ENCODE peak calls at places on chromosome 5, in eight cellular contexts. One of them, this sample, is unnamed.

GRCh38 chr5:132776077-132776931 is 735 bp downstream of the SEPTIN8 start:
- DNase-seq in astrocyte of the spinal cord: no peak
- DNase-seq in GM12865: no peak
- DNase-seq in heart left ventricle: no peak
- DNase-seq in bronchial epithelial cell: no peak
- DNase-seq in WERI-Rb-1: peak; percentile 66
- DNase-seq in sigmoid colon: peak; percentile 71
- DNase-seq in GM13977: no peak
- DNase-seq in this sample: peak; percentile 67

GRCh38 chr5:138502121-138502520 is 36.8 kb downstream of the EGR1 start:
- DNase-seq in astrocyte of the spinal cord: no peak
- DNase-seq in GM12865: no peak
- DNase-seq in heart left ventricle: no peak
- DNase-seq in bronchial epithelial cell: peak; percentile 73
- DNase-seq in WERI-Rb-1: no peak
- DNase-seq in sigmoid colon: no peak
- DNase-seq in GM13977: no peak
- DNase-seq in this sample: no peak

GRCh38 chr5:15691536-15691935 is 191.6 kb downstream of the FBXL7 start:
- DNase-seq in astrocyte of the spinal cord: peak; percentile 61
- DNase-seq in GM12865: no peak
- DNase-seq in heart left ventricle: no peak
- DNase-seq in bronchial epithelial cell: no peak
- DNase-seq in WERI-Rb-1: no peak
- DNase-seq in sigmoid colon: no peak
- DNase-seq in GM13977: no peak
- DNase-seq in this sample: no peak

GRCh38 chr5:34982823-34983222 is 53.5 kb downstream of the DNAJC21 start:
- DNase-seq in astrocyte of the spinal cord: no peak
- DNase-seq in GM12865: no peak
- DNase-seq in heart left ventricle: no peak
- DNase-seq in bronchial epithelial cell: no peak
- DNase-seq in WERI-Rb-1: peak; percentile 18
- DNase-seq in sigmoid colon: no peak
- DNase-seq in GM13977: no peak
- DNase-seq in this sample: no peak

GRCh38 chr5:80191991-80192398 is 63.9 kb downstream of the SERINC5 start:
- DNase-seq in astrocyte of the spinal cord: no peak
- DNase-seq in GM12865: no peak
- DNase-seq in heart left ventricle: peak; percentile 73
- DNase-seq in bronchial epithelial cell: no peak
- DNase-seq in WERI-Rb-1: no peak
- DNase-seq in sigmoid colon: peak; percentile 66
- DNase-seq in GM13977: no peak
- DNase-seq in this sample: no peak

GRCh38 chr5:2750026-2750757 is 1.3 kb downstream of the IRX2 start:
- DNase-seq in astrocyte of the spinal cord: peak; percentile 43
- DNase-seq in GM12865: no peak
- DNase-seq in heart left ventricle: no peak
- DNase-seq in bronchial epithelial cell: no peak
- DNase-seq in WERI-Rb-1: no peak
- DNase-seq in sigmoid colon: no peak
- DNase-seq in GM13977: no peak
- DNase-seq in this sample: no peak

GRCh38 chr5:151123897-151124751 is 33.5 kb downstream of the ANXA6 start:
- DNase-seq in astrocyte of the spinal cord: peak; percentile 32
- DNase-seq in GM12865: peak; percentile 91
- DNase-seq in heart left ventricle: peak; percentile 69
- DNase-seq in bronchial epithelial cell: peak; percentile 20
- DNase-seq in WERI-Rb-1: no peak
- DNase-seq in sigmoid colon: peak; percentile 82
- DNase-seq in GM13977: peak; percentile 84
- DNase-seq in this sample: no peak

GRCh38 chr5:145830594-145830993 is 4.5 kb downstream of the PRELID2 start:
- DNase-seq in astrocyte of the spinal cord: peak; percentile 50
- DNase-seq in GM12865: no peak
- DNase-seq in heart left ventricle: no peak
- DNase-seq in bronchial epithelial cell: no peak
- DNase-seq in WERI-Rb-1: no peak
- DNase-seq in sigmoid colon: no peak
- DNase-seq in GM13977: no peak
- DNase-seq in this sample: no peak

GRCh38 chr5:158953929-158954534 is 145.7 kb downstream of the EBF1 start:
- DNase-seq in astrocyte of the spinal cord: no peak
- DNase-seq in GM12865: peak; percentile 95
- DNase-seq in heart left ventricle: no peak
- DNase-seq in bronchial epithelial cell: no peak
- DNase-seq in WERI-Rb-1: no peak
- DNase-seq in sigmoid colon: no peak
- DNase-seq in GM13977: peak; percentile 57
- DNase-seq in this sample: no peak

GRCh38 chr5:88889165-88890069 is 6.4 kb upstream of the MEF2C start:
- DNase-seq in astrocyte of the spinal cord: peak; percentile 62
- DNase-seq in GM12865: peak; percentile 86
- DNase-seq in heart left ventricle: peak; percentile 84
- DNase-seq in bronchial epithelial cell: no peak
- DNase-seq in WERI-Rb-1: no peak
- DNase-seq in sigmoid colon: peak; percentile 86
- DNase-seq in GM13977: peak; percentile 43
- DNase-seq in this sample: peak; percentile 84

GRCh38 chr5:89457411-89458329 is 574.7 kb upstream of the MEF2C start:
- DNase-seq in astrocyte of the spinal cord: peak; percentile 83
- DNase-seq in GM12865: no peak
- DNase-seq in heart left ventricle: no peak
- DNase-seq in bronchial epithelial cell: peak; percentile 81
- DNase-seq in WERI-Rb-1: no peak
- DNase-seq in sigmoid colon: peak; percentile 69
- DNase-seq in GM13977: no peak
- DNase-seq in this sample: no peak

GRCh38 chr5:58261605-58262004 is 198.3 kb downstream of the PLK2 start:
- DNase-seq in astrocyte of the spinal cord: no peak
- DNase-seq in GM12865: no peak
- DNase-seq in heart left ventricle: no peak
- DNase-seq in bronchial epithelial cell: peak; percentile 38
- DNase-seq in WERI-Rb-1: no peak
- DNase-seq in sigmoid colon: no peak
- DNase-seq in GM13977: no peak
- DNase-seq in this sample: no peak

GRCh38 chr5:26847041-26847736 is 191.2 kb downstream of the CDH9 start:
- DNase-seq in astrocyte of the spinal cord: no peak
- DNase-seq in GM12865: no peak
- DNase-seq in heart left ventricle: no peak
- DNase-seq in bronchial epithelial cell: no peak
- DNase-seq in WERI-Rb-1: no peak
- DNase-seq in sigmoid colon: no peak
- DNase-seq in GM13977: no peak
- DNase-seq in this sample: no peak

GRCh38 chr5:66807743-66808142 is 211.6 kb downstream of the MAST4 start:
- DNase-seq in astrocyte of the spinal cord: peak; percentile 60
- DNase-seq in GM12865: no peak
- DNase-seq in heart left ventricle: no peak
- DNase-seq in bronchial epithelial cell: peak; percentile 86
- DNase-seq in WERI-Rb-1: peak; percentile 52
- DNase-seq in sigmoid colon: no peak
- DNase-seq in GM13977: no peak
- DNase-seq in this sample: no peak

GRCh38 chr5:19314840-19315239 is 673.2 kb downstream of the CDH18 start:
- DNase-seq in astrocyte of the spinal cord: peak; percentile 59
- DNase-seq in GM12865: no peak
- DNase-seq in heart left ventricle: no peak
- DNase-seq in bronchial epithelial cell: peak; percentile 89
- DNase-seq in WERI-Rb-1: no peak
- DNase-seq in sigmoid colon: no peak
- DNase-seq in GM13977: no peak
- DNase-seq in this sample: peak; percentile 28

GRCh38 chr5:114305402-114306207 is 56.3 kb upstream of the KCNN2 start:
- DNase-seq in astrocyte of the spinal cord: peak; percentile 32
- DNase-seq in GM12865: peak; percentile 25
- DNase-seq in heart left ventricle: no peak
- DNase-seq in bronchial epithelial cell: peak; percentile 7
- DNase-seq in WERI-Rb-1: no peak
- DNase-seq in sigmoid colon: no peak
- DNase-seq in GM13977: peak; percentile 6
- DNase-seq in this sample: no peak

GRCh38 chr5:76788362-76788761 is 30.5 kb upstream of the F2RL1 start:
- DNase-seq in astrocyte of the spinal cord: no peak
- DNase-seq in GM12865: no peak
- DNase-seq in heart left ventricle: no peak
- DNase-seq in bronchial epithelial cell: no peak
- DNase-seq in WERI-Rb-1: no peak
- DNase-seq in sigmoid colon: no peak
- DNase-seq in GM13977: no peak
- DNase-seq in this sample: no peak

GRCh38 chr5:95808686-95809413 is 13.7 kb downstream of the GLRX start:
- DNase-seq in astrocyte of the spinal cord: peak; percentile 29
- DNase-seq in GM12865: peak; percentile 98
- DNase-seq in heart left ventricle: peak; percentile 88
- DNase-seq in bronchial epithelial cell: no peak
- DNase-seq in WERI-Rb-1: no peak
- DNase-seq in sigmoid colon: peak; percentile 95
- DNase-seq in GM13977: peak; percentile 81
- DNase-seq in this sample: peak; percentile 81

GRCh38 chr5:11075010-11075860 is 314.2 kb upstream of the DAP start:
- DNase-seq in astrocyte of the spinal cord: no peak
- DNase-seq in GM12865: no peak
- DNase-seq in heart left ventricle: no peak
- DNase-seq in bronchial epithelial cell: no peak
- DNase-seq in WERI-Rb-1: peak; percentile 48
- DNase-seq in sigmoid colon: no peak
- DNase-seq in GM13977: no peak
- DNase-seq in this sample: no peak

GRCh38 chr5:138725153-138725884 is 27.9 kb upstream of the CTNNA1 start:
- DNase-seq in astrocyte of the spinal cord: peak; percentile 50
- DNase-seq in GM12865: peak; percentile 23
- DNase-seq in heart left ventricle: no peak
- DNase-seq in bronchial epithelial cell: peak; percentile 97
- DNase-seq in WERI-Rb-1: peak; percentile 33
- DNase-seq in sigmoid colon: peak; percentile 89
- DNase-seq in GM13977: no peak
- DNase-seq in this sample: peak; percentile 26

GRCh38 chr5:149114403-149115312 is 26.6 kb upstream of the ABLIM3 start:
- DNase-seq in astrocyte of the spinal cord: peak; percentile 81
- DNase-seq in GM12865: peak; percentile 56
- DNase-seq in heart left ventricle: peak; percentile 55
- DNase-seq in bronchial epithelial cell: peak; percentile 80
- DNase-seq in WERI-Rb-1: peak; percentile 48
- DNase-seq in sigmoid colon: peak; percentile 68
- DNase-seq in GM13977: no peak
- DNase-seq in this sample: no peak

DNA sequence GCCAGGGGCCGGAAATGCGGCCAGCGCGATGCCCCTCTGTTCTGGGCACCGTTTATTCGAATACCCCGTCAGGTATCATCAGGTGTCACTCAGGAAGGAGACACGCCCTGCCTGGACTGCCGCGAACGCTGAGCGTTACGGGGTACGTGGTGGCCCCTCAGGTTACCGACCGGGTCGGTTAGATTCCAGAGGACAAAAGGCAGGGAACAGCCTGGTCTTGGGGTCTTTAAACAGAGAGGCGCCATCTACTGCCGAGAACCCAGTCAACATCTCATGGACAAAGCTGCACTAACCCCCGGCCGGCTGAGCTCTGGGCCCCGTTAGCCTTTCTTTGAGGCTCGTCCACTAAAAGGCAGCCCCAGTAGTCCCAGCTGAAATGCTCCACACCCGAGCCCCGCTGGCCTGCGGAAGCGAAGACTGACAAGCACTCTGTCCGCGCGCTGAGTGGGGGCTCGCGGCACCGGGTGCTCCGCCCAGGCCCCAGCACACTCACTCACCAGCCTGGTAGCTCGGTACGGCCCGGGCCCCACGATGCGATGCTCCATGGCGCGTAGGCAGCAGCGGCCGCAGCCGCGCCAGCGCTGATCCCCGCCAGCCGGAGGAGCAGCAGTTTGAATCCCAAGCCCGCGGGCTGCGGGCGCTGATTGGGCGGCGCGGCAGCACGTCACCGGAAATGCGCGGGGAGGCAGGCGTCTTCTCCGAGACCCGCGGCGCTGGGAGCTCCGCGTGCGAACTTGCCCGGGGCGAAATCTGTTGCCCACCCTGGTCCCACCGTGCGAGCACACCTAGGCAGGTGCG is at the start of gene DEPDC1B:
- DNase-seq in astrocyte of the spinal cord: peak; percentile 91
- DNase-seq in GM12865: peak; percentile 94
- DNase-seq in heart left ventricle: peak; percentile 93
- DNase-seq in bronchial epithelial cell: peak; percentile 76
- DNase-seq in WERI-Rb-1: peak; percentile 93
- DNase-seq in sigmoid colon: peak; percentile 90
- DNase-seq in GM13977: peak; percentile 90
- DNase-seq in this sample: peak; percentile 54
- TF ChIP-seq CTCF in astrocyte of the spinal cord: peak; percentile 58
- TF ChIP-seq CTCF in GM12865: peak; percentile 31
- TF ChIP-seq CTCF in heart left ventricle: peak; percentile 7
- TF ChIP-seq CTCF in bronchial epithelial cell: no peak
- TF ChIP-seq CTCF in WERI-Rb-1: peak; percentile 50
- TF ChIP-seq CTCF in sigmoid colon: no peak
- TF ChIP-seq CTCF in GM13977: peak; percentile 44
- TF ChIP-seq CTCF in this sample: no peak

GRCh38 chr5:14247054-14247386 is 103.9 kb downstream of the TRIO start:
- DNase-seq in astrocyte of the spinal cord: no peak
- DNase-seq in GM12865: no peak
- DNase-seq in heart left ventricle: no peak
- DNase-seq in bronchial epithelial cell: no peak
- DNase-seq in WERI-Rb-1: no peak
- DNase-seq in sigmoid colon: no peak
- DNase-seq in GM13977: no peak
- DNase-seq in this sample: no peak
- TF ChIP-seq CTCF in astrocyte of the spinal cord: no peak
- TF ChIP-seq CTCF in GM12865: no peak
- TF ChIP-seq CTCF in heart left ventricle: no peak
- TF ChIP-seq CTCF in bronchial epithelial cell: no peak
- TF ChIP-seq CTCF in WERI-Rb-1: peak; percentile 28
- TF ChIP-seq CTCF in sigmoid colon: no peak
- TF ChIP-seq CTCF in GM13977: no peak
- TF ChIP-seq CTCF in this sample: no peak

DNA sequence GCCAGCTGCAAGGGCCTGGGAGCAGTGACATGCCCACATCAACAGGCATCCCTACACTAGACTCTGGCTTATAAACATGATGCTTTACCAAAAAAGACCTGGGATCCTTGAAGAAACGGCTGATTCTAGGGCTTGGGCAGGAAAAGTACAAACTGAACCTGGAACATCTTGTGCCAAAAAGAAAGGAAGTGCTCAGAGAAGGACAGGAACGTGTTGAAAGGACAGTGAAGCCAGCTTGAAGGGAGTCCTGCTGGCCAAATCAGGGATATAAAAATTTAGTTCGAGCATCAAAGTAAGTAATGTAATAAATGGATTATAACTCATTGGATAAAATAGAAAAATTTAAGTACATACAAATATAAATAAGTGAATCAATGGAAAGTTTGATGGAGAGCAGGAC is 58.1 kb downstream of the ALDH7A1 start:
- DNase-seq in astrocyte of the spinal cord: no peak
- DNase-seq in GM12865: no peak
- DNase-seq in heart left ventricle: no peak
- DNase-seq in bronchial epithelial cell: no peak
- DNase-seq in WERI-Rb-1: no peak
- DNase-seq in sigmoid colon: no peak
- DNase-seq in GM13977: no peak
- DNase-seq in this sample: no peak
- TF ChIP-seq CTCF in astrocyte of the spinal cord: peak; percentile 8
- TF ChIP-seq CTCF in GM12865: no peak
- TF ChIP-seq CTCF in heart left ventricle: no peak
- TF ChIP-seq CTCF in bronchial epithelial cell: no peak
- TF ChIP-seq CTCF in WERI-Rb-1: no peak
- TF ChIP-seq CTCF in sigmoid colon: no peak
- TF ChIP-seq CTCF in GM13977: no peak
- TF ChIP-seq CTCF in this sample: no peak

GRCh38 chr5:153711755-153712154 is 221.3 kb downstream of the GRIA1 start:
- DNase-seq in astrocyte of the spinal cord: no peak
- DNase-seq in GM12865: no peak
- DNase-seq in heart left ventricle: no peak
- DNase-seq in bronchial epithelial cell: peak; percentile 15
- DNase-seq in WERI-Rb-1: no peak
- DNase-seq in sigmoid colon: no peak
- DNase-seq in GM13977: no peak
- DNase-seq in this sample: no peak
- TF ChIP-seq CTCF in astrocyte of the spinal cord: peak; percentile 28
- TF ChIP-seq CTCF in GM12865: no peak
- TF ChIP-seq CTCF in heart left ventricle: peak; percentile 40
- TF ChIP-seq CTCF in bronchial epithelial cell: peak; percentile 24
- TF ChIP-seq CTCF in WERI-Rb-1: no peak
- TF ChIP-seq CTCF in sigmoid colon: no peak
- TF ChIP-seq CTCF in GM13977: no peak
- TF ChIP-seq CTCF in this sample: no peak